ENCODE peak calls at places on chromosomes 7 and 10, in nine cellular contexts. One of them, this sample, is unnamed.

GRCh38 chr10:56547163-56547562 is 186.1 kb upstream of the ZWINT start:
- DNase-seq in stimulated activated CD4-positive, alpha-beta T cell treated with anti-CD3 and anti-CD28 coated beads, Interleukin-4, amount 100 ng/mL, for 48 hours: no peak
- DNase-seq in astrocyte of the spinal cord: no peak
- DNase-seq in fibroblast of mammary gland: no peak
- DNase-seq in kidney tubule cell: peak
- DNase-seq in NCI-H1436: no peak
- DNase-seq in AG20443: no peak
- DNase-seq in GM19239: no peak
- DNase-seq in amniotic stem cell: no peak
- DNase-seq in this sample: no peak

GRCh38 chr10:69994262-69994661 is 58.4 kb upstream of the MACROH2A2 start:
- DNase-seq in AG20443: peak
- DNase-seq in kidney tubule cell: peak
- DNase-seq in amniotic stem cell: no peak
- DNase-seq in astrocyte of the spinal cord: peak
- DNase-seq in stimulated activated CD4-positive, alpha-beta T cell treated with anti-CD3 and anti-CD28 coated beads, Interleukin-4, amount 100 ng/mL, for 48 hours: no peak
- DNase-seq in GM19239: peak
- DNase-seq in fibroblast of mammary gland: peak
- DNase-seq in NCI-H1436: no peak
- DNase-seq in this sample: no peak

GRCh38 chr10:132281915-132282666 is 25.7 kb downstream of the STK32C start:
- DNase-seq in GM19239: no peak
- DNase-seq in amniotic stem cell: no peak
- DNase-seq in stimulated activated CD4-positive, alpha-beta T cell treated with anti-CD3 and anti-CD28 coated beads, Interleukin-4, amount 100 ng/mL, for 48 hours: no peak
- DNase-seq in fibroblast of mammary gland: no peak
- DNase-seq in astrocyte of the spinal cord: no peak
- DNase-seq in kidney tubule cell: no peak
- DNase-seq in NCI-H1436: peak
- DNase-seq in AG20443: no peak
- DNase-seq in this sample: no peak

GRCh38 chr7:126026421-126027088 is 1096.9 kb upstream of the POT1 start:
- DNase-seq in stimulated activated CD4-positive, alpha-beta T cell treated with anti-CD3 and anti-CD28 coated beads, Interleukin-4, amount 100 ng/mL, for 48 hours: no peak
- DNase-seq in AG20443: no peak
- DNase-seq in amniotic stem cell: no peak
- DNase-seq in kidney tubule cell: peak
- DNase-seq in NCI-H1436: no peak
- DNase-seq in GM19239: no peak
- DNase-seq in astrocyte of the spinal cord: peak
- DNase-seq in fibroblast of mammary gland: no peak
- DNase-seq in this sample: no peak

GRCh38 chr10:13973742-13974141 is 357.0 kb downstream of the FRMD4A start:
- DNase-seq in fibroblast of mammary gland: peak
- DNase-seq in astrocyte of the spinal cord: no peak
- DNase-seq in kidney tubule cell: no peak
- DNase-seq in amniotic stem cell: no peak
- DNase-seq in GM19239: no peak
- DNase-seq in NCI-H1436: no peak
- DNase-seq in stimulated activated CD4-positive, alpha-beta T cell treated with anti-CD3 and anti-CD28 coated beads, Interleukin-4, amount 100 ng/mL, for 48 hours: no peak
- DNase-seq in AG20443: no peak
- DNase-seq in this sample: no peak

GRCh38 chr10:62502995-62503613 is 128.9 kb downstream of the ZNF365 start:
- DNase-seq in fibroblast of mammary gland: peak
- DNase-seq in kidney tubule cell: no peak
- DNase-seq in astrocyte of the spinal cord: no peak
- DNase-seq in AG20443: no peak
- DNase-seq in stimulated activated CD4-positive, alpha-beta T cell treated with anti-CD3 and anti-CD28 coated beads, Interleukin-4, amount 100 ng/mL, for 48 hours: no peak
- DNase-seq in NCI-H1436: no peak
- DNase-seq in amniotic stem cell: no peak
- DNase-seq in GM19239: no peak
- DNase-seq in this sample: no peak

GRCh38 chr7:105861252-105861651 is 15.1 kb downstream of the ATXN7L1 start:
- DNase-seq in GM19239: no peak
- DNase-seq in NCI-H1436: no peak
- DNase-seq in AG20443: no peak
- DNase-seq in stimulated activated CD4-positive, alpha-beta T cell treated with anti-CD3 and anti-CD28 coated beads, Interleukin-4, amount 100 ng/mL, for 48 hours: no peak
- DNase-seq in fibroblast of mammary gland: no peak
- DNase-seq in kidney tubule cell: no peak
- DNase-seq in amniotic stem cell: no peak
- DNase-seq in astrocyte of the spinal cord: no peak
- DNase-seq in this sample: no peak

GRCh38 chr10:74738985-74739567 is 87.3 kb upstream of the KAT6B start:
- DNase-seq in astrocyte of the spinal cord: peak
- DNase-seq in amniotic stem cell: no peak
- DNase-seq in GM19239: peak
- DNase-seq in kidney tubule cell: no peak
- DNase-seq in fibroblast of mammary gland: peak
- DNase-seq in AG20443: no peak
- DNase-seq in stimulated activated CD4-positive, alpha-beta T cell treated with anti-CD3 and anti-CD28 coated beads, Interleukin-4, amount 100 ng/mL, for 48 hours: no peak
- DNase-seq in NCI-H1436: no peak
- DNase-seq in this sample: no peak

GRCh38 chr7:130009848-130010688 is 41.1 kb downstream of the ZC3HC1 start:
- DNase-seq in amniotic stem cell: peak
- DNase-seq in astrocyte of the spinal cord: peak
- DNase-seq in stimulated activated CD4-positive, alpha-beta T cell treated with anti-CD3 and anti-CD28 coated beads, Interleukin-4, amount 100 ng/mL, for 48 hours: no peak
- DNase-seq in AG20443: peak
- DNase-seq in fibroblast of mammary gland: peak
- DNase-seq in GM19239: peak
- DNase-seq in NCI-H1436: no peak
- DNase-seq in kidney tubule cell: peak
- DNase-seq in this sample: peak

GRCh38 chr10:3074145-3074665 is 6.9 kb downstream of the PFKP start:
- DNase-seq in NCI-H1436: no peak
- DNase-seq in fibroblast of mammary gland: peak
- DNase-seq in AG20443: no peak
- DNase-seq in amniotic stem cell: no peak
- DNase-seq in kidney tubule cell: peak
- DNase-seq in GM19239: no peak
- DNase-seq in stimulated activated CD4-positive, alpha-beta T cell treated with anti-CD3 and anti-CD28 coated beads, Interleukin-4, amount 100 ng/mL, for 48 hours: no peak
- DNase-seq in astrocyte of the spinal cord: no peak
- DNase-seq in this sample: no peak